ENCODE peak calls at places on chromosomes 2 and 18, in four cellular contexts. H is esophagus squamous epithelium, N is IMR-90, D is heart left ventricle. Z is an unnamed sample. For H3K9me3, the result is how much of the 10 kb centered on the place peaks cover.

GRCh38 chr2:67304300-67304890 is 92.7 kb upstream of the ETAA1 start:
- DNase-seq in N (no peak), D (no peak), H (no peak), Z (no peak)

GRCh38 chr2:98355881-98356280 is 9.6 kb downstream of the CNGA3 start:
- DNase-seq in N (no peak), H (no peak), D (no peak), Z (no peak)

GRCh38 chr2:223075301-223076270 is 23.6 kb downstream of the KCNE4 start:
- DNase-seq in D (no peak), H (no peak), N (peak), Z (no peak)

GRCh38 chr2:31384351-31384750 is 30.2 kb downstream of the XDH start:
- DNase-seq in N (peak), H (no peak), D (no peak), Z (no peak)

GRCh38 chr18:58087928-58088722 is 44.1 kb downstream of the NEDD4L start:
- DNase-seq in H (no peak), D (no peak), N (peak), Z (no peak)

GRCh38 chr2:26577442-26578433 is 63.4 kb downstream of the CIB4 start:
- DNase-seq in H (no peak), D (peak), N (peak), Z (peak)

GRCh38 chr2:64704161-64704560 is 50.4 kb upstream of the SERTAD2 start:
- DNase-seq in H (no peak), D (no peak), N (no peak), Z (no peak)

GRCh38 chr2:158412206-158412605 is 44.3 kb downstream of the CCDC148 start:
- DNase-seq in D (no peak), N (peak), H (no peak), Z (no peak)

GRCh38 chr2:161681043-161681442 is 56.8 kb downstream of the SLC4A10 start:
- DNase-seq in N (no peak), H (no peak), D (no peak), Z (no peak)

GRCh38 chr2:51718881-51719280 is 686.9 kb upstream of the NRXN1 start:
- DNase-seq in H (no peak), D (no peak), N (peak), Z (no peak)

GRCh38 chr2:6447209-6447608 is 418.5 kb downstream of the CMPK2 start:
- DNase-seq in N (no peak), H (no peak), D (no peak), Z (no peak)

GRCh38 chr2:6454286-6454990 is 411.3 kb downstream of the CMPK2 start:
- DNase-seq in H (no peak), N (no peak), D (no peak), Z (no peak)

GRCh38 chr2:6452702-6453481 is 412.8 kb downstream of the CMPK2 start:
- DNase-seq in N (peak), H (no peak), D (no peak), Z (no peak)
- TF ChIP-seq POLR2A in N (no peak), H (no peak), D (no peak), Z (no peak)

DNA sequence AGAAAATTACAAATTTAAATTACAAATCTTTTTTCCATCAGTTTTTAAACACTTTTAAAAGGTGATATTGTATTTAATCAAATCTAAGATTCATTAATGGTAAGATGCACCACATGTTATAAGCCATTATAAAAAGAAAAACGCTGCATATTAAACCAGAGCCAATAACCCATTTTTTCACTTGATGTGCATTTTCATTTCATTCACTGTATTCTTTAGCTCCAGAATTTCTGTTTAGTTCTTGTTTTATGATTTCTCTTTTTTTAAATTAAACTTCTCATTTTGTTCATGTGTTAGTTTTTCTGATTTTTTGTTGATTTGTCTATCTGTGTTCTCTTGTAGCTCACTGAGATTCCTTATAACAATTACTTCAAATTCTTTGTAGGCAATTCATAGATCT is 62.4 kb upstream of the MBOAT2 start:
- DNase-seq in H (no peak), D (no peak), N (no peak), Z (no peak)
- H3K9me3 ChIP-seq in H (under half), D (under half), N (under half), Z (under half)

GRCh38 chr2:42618972-42619371 is 50.5 kb downstream of the MTA3 start:
- DNase-seq in D (no peak), N (peak), H (no peak), Z (no peak)

GRCh38 chr2:42618116-42618515 is 49.7 kb downstream of the MTA3 start:
- DNase-seq in H (no peak), N (no peak), D (no peak), Z (no peak)

GRCh38 chr2:42624047-42624446 is 55.6 kb downstream of the MTA3 start:
- DNase-seq in H (no peak), N (no peak), D (no peak), Z (no peak)

DNA sequence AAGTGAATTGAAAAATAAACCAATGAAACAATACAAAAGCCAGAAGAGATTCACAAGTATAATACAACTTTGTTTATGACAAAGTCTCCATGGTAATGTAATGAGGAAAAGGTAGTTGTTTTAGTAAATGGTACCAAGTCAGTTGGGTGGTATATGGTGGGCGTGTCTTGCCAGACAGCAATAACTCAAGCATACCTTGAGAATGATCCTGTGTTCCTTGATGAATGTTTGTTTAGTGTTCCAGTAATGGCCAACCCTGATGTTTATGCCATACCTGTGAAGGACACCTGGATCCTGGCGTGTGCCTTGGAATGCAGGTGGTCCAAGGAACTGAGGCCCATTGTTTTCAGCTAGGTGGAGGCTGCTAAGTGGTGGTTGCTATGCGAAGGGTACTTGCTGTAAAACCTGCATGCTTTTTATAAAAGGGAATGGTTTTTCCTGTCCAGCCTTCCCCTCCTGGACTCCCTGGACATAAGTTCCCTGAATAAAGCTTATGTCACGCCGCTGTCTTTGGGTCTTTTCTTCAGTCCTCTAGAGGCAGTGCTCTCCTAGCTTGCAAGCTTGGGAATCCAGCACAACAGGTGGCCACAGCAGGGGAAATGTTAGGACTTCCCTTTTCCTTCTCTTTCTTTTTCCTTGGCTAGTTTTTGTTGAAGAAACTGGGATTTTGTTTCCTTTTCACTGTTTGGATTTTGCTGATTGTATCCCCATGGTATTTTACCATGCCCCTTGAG is 54.7 kb downstream of the MTA3 start:
- DNase-seq in H (no peak), D (no peak), N (no peak), Z (no peak)
- H3K4me3 ChIP-seq in H (no peak), D (no peak), N (no peak), Z (no peak)

DNA sequence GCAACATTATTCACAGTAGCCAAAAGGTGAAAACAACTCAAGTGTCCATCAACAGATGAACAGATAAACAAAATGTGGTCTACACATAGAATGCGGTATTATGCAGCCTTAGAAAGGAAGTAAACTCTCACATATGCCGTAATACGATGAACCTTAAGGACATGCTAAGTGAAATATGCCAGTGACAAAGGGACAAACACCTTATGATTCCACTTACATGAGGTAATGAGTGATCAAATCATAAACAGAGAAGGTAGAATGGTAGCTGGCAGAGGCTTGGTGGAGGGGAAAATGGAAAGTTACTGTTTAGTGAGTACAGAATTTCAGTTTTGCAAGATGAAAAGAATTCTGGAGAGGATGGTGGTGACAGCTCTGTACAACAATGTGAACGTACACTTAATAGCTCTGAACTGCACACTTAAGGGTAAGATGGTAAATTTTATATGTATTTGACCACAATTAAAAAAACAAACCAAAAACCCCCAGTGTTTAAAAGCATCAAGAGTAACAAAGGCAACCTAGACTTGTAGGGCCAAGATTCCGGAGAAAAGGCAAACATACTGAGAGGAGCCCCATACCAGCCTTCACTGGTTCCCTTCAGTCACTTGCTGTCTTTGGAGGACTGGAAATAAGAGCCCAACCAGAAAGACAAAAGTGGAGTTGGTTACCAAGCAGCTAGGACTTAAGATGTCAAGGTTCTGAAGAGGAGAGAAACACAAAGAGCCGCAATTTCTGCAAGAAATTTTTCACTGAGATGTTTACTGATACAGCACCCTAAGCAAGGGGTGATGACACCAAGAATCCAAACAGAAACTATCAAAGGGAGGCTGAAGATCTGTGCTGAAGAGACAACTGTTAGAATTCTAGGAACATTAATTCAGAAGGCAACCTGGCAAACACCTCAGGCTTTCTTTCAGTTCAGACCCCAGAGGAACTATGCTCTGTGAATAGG is 61.3 kb downstream of the CUL3 start:
- DNase-seq in N (peak), H (no peak), D (no peak), Z (no peak)
- TF ChIP-seq POLR2A in N (no peak), H (peak), D (no peak), Z (no peak)